ENCODE peak calls at places on chromosomes 7 and 10, in seven cellular contexts. Q is tibial artery, N is ovary, M is MM.1S, V is fibroblast of lung, R is Calu3, X is GM23338. O is an unnamed sample.

GRCh38 chr10:15433850-15434537 is 62.9 kb upstream of the FAM171A1 start:
- DNase-seq in Q (no peak), N (no peak), M (peak; percentile 59), V (peak; percentile 68), R (peak; percentile 58), X (peak; percentile 81), O (peak; percentile 67)

GRCh38 chr7:101728888-101729883 is 88.2 kb upstream of the CUX1 start:
- DNase-seq in Q (no peak), N (no peak), M (no peak), V (peak; percentile 93), R (peak; percentile 81), X (no peak), O (no peak)

GRCh38 chr7:128100225-128100948 is 69.2 kb upstream of the LRRC4 start:
- DNase-seq in Q (no peak), N (no peak), M (no peak), V (no peak), R (no peak), X (no peak), O (no peak)

GRCh38 chr10:79488303-79488702 is 24.0 kb upstream of the EIF5AL1 start:
- DNase-seq in Q (peak; percentile 91), N (peak; percentile 72), M (no peak), V (peak; percentile 92), R (peak; percentile 45), X (no peak), O (no peak)

GRCh38 chr7:13903997-13904396 is 85.5 kb downstream of the ETV1 start:
- DNase-seq in Q (no peak), N (no peak), M (no peak), V (peak; percentile 85), R (no peak), X (no peak), O (no peak)

GRCh38 chr7:22430457-22430856 is 69.5 kb downstream of the STEAP1B start:
- DNase-seq in Q (no peak), N (no peak), M (no peak), V (peak; percentile 9), R (no peak), X (no peak), O (no peak)

GRCh38 chr10:18606051-18606730 is 45.2 kb downstream of the NSUN6 start:
- DNase-seq in Q (no peak), N (no peak), M (no peak), V (no peak), R (no peak), X (no peak), O (no peak)

GRCh38 chr7:107877731-107878382 is 13.1 kb upstream of the DLD start:
- DNase-seq in Q (no peak), N (no peak), M (no peak), V (no peak), R (no peak), X (no peak), O (no peak)

GRCh38 chr7:97004237-97004930 is 969 bp upstream of the DLX6 start:
- DNase-seq in Q (no peak), N (no peak), M (peak; percentile 12), V (no peak), R (no peak), X (peak; percentile 1), O (no peak)

GRCh38 chr10:36542493-36542892 is 582.9 kb upstream of the ANKRD30A start:
- DNase-seq in Q (no peak), N (no peak), M (no peak), V (no peak), R (no peak), X (no peak), O (no peak)

GRCh38 chr7:141695803-141696289 is 6.1 kb downstream of the DENND11 start:
- DNase-seq in Q (no peak), N (no peak), M (no peak), V (no peak), R (no peak), X (no peak), O (no peak)

GRCh38 chr7:115274-115911 is 77.0 kb upstream of the FAM20C start:
- DNase-seq in Q (no peak), N (no peak), M (no peak), V (peak; percentile 87), R (no peak), X (no peak), O (no peak)

GRCh38 chr10:89652971-89653370 is 7.9 kb upstream of the PANK1 start:
- DNase-seq in Q (no peak), N (no peak), M (no peak), V (no peak), R (no peak), X (no peak), O (no peak)

GRCh38 chr10:28678687-28679457 is 1.6 kb downstream of the BAMBI start:
- DNase-seq in Q (no peak), N (no peak), M (no peak), V (peak; percentile 34), R (no peak), X (no peak), O (no peak)

GRCh38 chr7:91383186-91383585 is 119.0 kb downstream of the FZD1 start:
- DNase-seq in Q (no peak), N (no peak), M (no peak), V (peak; percentile 89), R (no peak), X (no peak), O (no peak)

GRCh38 chr7:140640727-140641531 is at the start of gene DENND2A:
- DNase-seq in Q (peak; percentile 73), N (peak; percentile 91), M (no peak), V (peak; percentile 75), R (no peak), X (peak; percentile 90), O (peak; percentile 57)

GRCh38 chr7:128796325-128796724 is 4.6 kb downstream of the CCDC136 start:
- DNase-seq in Q (no peak), N (no peak), M (no peak), V (peak; percentile 65), R (no peak), X (no peak), O (no peak)

DNA sequence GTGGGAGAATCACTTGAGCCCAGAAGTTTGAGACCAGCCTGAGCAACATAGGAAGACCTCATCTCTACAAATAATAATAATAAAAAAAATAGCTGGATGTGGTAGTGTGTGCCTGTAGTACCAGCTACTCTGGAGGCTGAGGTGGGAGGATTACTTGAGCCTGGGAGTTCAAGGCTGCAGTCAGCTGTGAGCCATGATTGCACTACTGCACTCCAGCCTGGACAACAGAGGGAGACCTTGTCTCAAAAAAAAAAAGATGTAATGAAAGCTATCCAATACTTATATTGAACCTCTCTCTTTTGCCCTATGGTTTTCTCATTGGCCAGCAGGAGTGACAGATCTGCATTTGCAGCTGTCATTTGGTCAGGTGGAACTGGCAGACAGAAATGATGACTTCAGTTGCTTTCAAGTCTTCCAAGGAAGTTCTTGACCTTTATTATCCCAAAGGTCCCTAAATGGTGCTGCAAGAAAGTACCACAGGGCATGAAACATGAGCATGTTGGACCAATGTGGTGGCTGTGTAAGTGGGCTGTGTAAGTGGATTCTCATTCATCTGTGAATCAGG is 99.4 kb downstream of the CALD1 start:
- DNase-seq in Q (no peak), N (no peak), M (peak; percentile 30), V (no peak), R (no peak), X (no peak), O (no peak)
- TF ChIP-seq CTCF in Q (no peak), N (no peak), M (peak; percentile 27), V (no peak), R (no peak), X (peak; percentile 9), O (no peak)

GRCh38 chr10:92592761-92593552 is at the start of gene KIF11:
- DNase-seq in Q (peak; percentile 99), N (peak; percentile 97), M (peak; percentile 99), V (peak; percentile 96), R (peak; percentile 94), X (peak; percentile 99), O (peak; percentile 93)
- TF ChIP-seq CTCF in Q (no peak), N (no peak), M (no peak), V (peak; percentile 4), R (no peak), X (no peak), O (no peak)

GRCh38 chr10:57599440-57599839 is 668.3 kb downstream of the IPMK start:
- DNase-seq in Q (no peak), N (no peak), M (no peak), V (no peak), R (no peak), X (no peak), O (no peak)

DNA sequence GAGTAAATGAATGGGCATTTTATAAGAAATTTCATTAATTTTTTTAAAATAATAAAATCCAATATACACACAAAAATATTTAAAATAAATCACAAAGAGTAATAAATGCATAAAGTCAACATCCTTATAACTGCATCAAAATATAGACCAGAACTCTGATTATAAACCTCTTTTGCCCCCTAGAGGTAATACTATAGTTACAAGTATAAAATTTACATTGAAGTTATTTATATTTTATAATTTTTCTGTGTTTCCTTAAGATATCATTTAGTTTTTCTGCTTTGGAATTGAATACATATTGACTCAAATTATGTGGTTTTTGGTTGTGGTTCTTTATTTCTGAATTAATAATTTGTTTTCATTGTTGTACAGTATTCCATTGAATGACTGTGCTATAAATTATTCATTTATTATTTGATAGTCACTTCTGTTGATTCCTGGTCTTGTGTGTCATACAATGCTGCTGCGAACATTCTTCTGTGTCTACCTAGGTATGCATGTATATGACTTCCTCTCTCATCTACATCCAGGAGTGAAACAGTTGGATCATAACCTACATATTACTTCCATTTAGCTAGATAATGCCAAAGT is 673.6 kb downstream of the IPMK start:
- DNase-seq in Q (no peak), N (no peak), M (no peak), V (no peak), R (no peak), X (no peak), O (no peak)
- TF ChIP-seq CTCF in Q (no peak), N (no peak), M (no peak), V (no peak), R (peak; percentile 30), X (no peak), O (no peak)

GRCh38 chr10:6408799-6409198 is 171.3 kb downstream of the PRKCQ start:
- DNase-seq in Q (no peak), N (no peak), M (no peak), V (no peak), R (no peak), X (no peak), O (no peak)
- TF ChIP-seq CTCF in Q (no peak), N (no peak), M (no peak), V (peak; percentile 13), R (no peak), X (no peak), O (no peak)

DNA sequence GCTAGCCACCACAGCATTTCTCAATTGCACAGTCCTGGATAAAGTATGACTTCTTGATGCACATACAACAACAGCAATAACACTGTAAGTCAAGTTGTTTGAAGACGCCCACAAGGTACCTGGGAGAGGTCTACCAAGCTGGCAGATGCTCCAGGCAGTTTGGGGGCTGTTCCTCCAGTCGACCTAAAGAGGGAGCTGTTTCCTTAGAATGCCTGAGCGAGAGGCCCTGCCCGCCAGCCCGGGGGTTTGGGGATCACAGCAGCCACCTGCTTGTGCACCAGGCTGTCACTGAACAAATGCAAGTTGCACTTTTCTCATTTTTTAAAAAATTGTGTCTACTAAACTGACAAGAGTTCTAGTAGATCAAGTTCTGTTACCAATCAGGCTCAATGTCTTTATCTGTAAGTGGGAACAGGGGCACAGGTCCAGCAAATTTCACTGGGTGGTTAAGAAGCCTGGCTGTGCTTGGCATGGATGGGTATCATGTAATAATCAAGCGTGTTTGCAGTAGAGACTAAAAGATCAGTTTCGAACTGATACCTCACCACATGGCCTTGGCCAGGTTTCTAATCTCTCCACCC is 193.8 kb upstream of the ADO start:
- DNase-seq in Q (no peak), N (no peak), M (peak; percentile 74), V (peak; percentile 58), R (peak; percentile 82), X (peak; percentile 87), O (peak; percentile 87)
- TF ChIP-seq CTCF in Q (peak; percentile 44), N (peak; percentile 26), M (peak; percentile 97), V (peak; percentile 89), R (peak; percentile 94), X (peak; percentile 94), O (peak; percentile 79)